ENCODE peak calls at places on chromosomes 5 and 9, in eight cellular contexts. J is GM23338, I is H1, B is K562, Z is vagina, L is spleen, O is SK-N-SH, G is transverse colon. P is an unnamed sample.

GRCh38 chr9:4068449-4068848 is 231.4 kb downstream of the GLIS3 start:
- DNase-seq in J (no peak), I (no peak), Z (no peak), L (no peak), G (no peak), B (no peak), O (no peak), P (no peak)

GRCh38 chr5:178209334-178210072 is 5.2 kb downstream of the HNRNPAB start:
- DNase-seq in I (no peak), Z (no peak), B (no peak), G (no peak), L (peak), J (no peak), O (no peak), P (no peak)

GRCh38 chr9:14415947-14416346 is 102.0 kb upstream of the NFIB start:
- DNase-seq in L (no peak), O (no peak), Z (no peak), G (no peak), I (no peak), J (no peak), B (no peak), P (no peak)

GRCh38 chr9:14212697-14213420 is 101.1 kb downstream of the NFIB start:
- DNase-seq in Z (no peak), G (no peak), L (no peak), I (no peak), J (no peak), O (no peak), B (no peak), P (no peak)

GRCh38 chr9:111731916-111732315 is 62.8 kb downstream of the SHOC1 start:
- DNase-seq in J (no peak), I (no peak), L (no peak), G (no peak), B (no peak), Z (no peak), O (no peak), P (no peak)

GRCh38 chr9:2655411-2655901 is 33.9 kb downstream of the VLDLR start:
- DNase-seq in O (no peak), Z (no peak), G (no peak), I (no peak), B (no peak), L (no peak), J (no peak), P (no peak)

GRCh38 chr5:62585751-62586150 is 7.1 kb downstream of the LRRC70 start:
- DNase-seq in B (no peak), J (no peak), L (no peak), G (no peak), I (no peak), Z (no peak), O (no peak), P (no peak)

GRCh38 chr9:29514336-29514735 is 1941.1 kb upstream of the C9orf72 start:
- DNase-seq in L (no peak), I (peak), B (no peak), G (no peak), Z (no peak), O (no peak), J (peak), P (no peak)

GRCh38 chr5:149824851-149825250 is 94.7 kb downstream of the PPARGC1B start:
- DNase-seq in I (no peak), Z (no peak), J (no peak), L (no peak), O (no peak), G (peak), B (no peak), P (no peak)

GRCh38 chr5:52985306-52985705 is 3.8 kb upstream of the ITGA2 start:
- DNase-seq in B (no peak), J (no peak), O (no peak), Z (no peak), I (no peak), G (no peak), L (no peak), P (no peak)

GRCh38 chr5:115136294-115136693 is 33.4 kb downstream of the TRIM36 start:
- DNase-seq in B (no peak), Z (no peak), O (no peak), G (no peak), L (no peak), J (no peak), I (no peak), P (no peak)

GRCh38 chr9:36398745-36399144 is 1.3 kb downstream of the RNF38 start:
- DNase-seq in J (no peak), O (no peak), L (no peak), B (no peak), I (no peak), Z (no peak), G (no peak), P (no peak)

GRCh38 chr5:66327008-66327407 is 182.9 kb downstream of the SREK1 start:
- DNase-seq in O (no peak), B (no peak), Z (no peak), G (no peak), L (no peak), I (no peak), J (no peak), P (no peak)

GRCh38 chr9:124126571-124127289 is 115.2 kb downstream of the LHX2 start:
- DNase-seq in J (peak), Z (no peak), B (peak), G (peak), O (peak), I (peak), L (peak), P (peak)

GRCh38 chr5:1040571-1040970 is 32.0 kb downstream of the NKD2 start:
- DNase-seq in B (no peak), J (no peak), Z (no peak), I (no peak), G (no peak), L (no peak), O (no peak), P (no peak)

GRCh38 chr5:78060421-78060820 is 234.1 kb downstream of the AP3B1 start:
- DNase-seq in L (no peak), G (no peak), Z (no peak), J (no peak), I (no peak), O (no peak), B (no peak), P (no peak)

GRCh38 chr9:36386396-36386795 is 13.7 kb downstream of the RNF38 start:
- DNase-seq in Z (no peak), B (no peak), O (no peak), J (no peak), L (no peak), G (no peak), I (no peak), P (no peak)

GRCh38 chr5:56608216-56608925 is 207.0 kb upstream of the MAP3K1 start:
- DNase-seq in I (no peak), L (peak), O (no peak), B (no peak), J (no peak), Z (no peak), G (peak), P (no peak)

GRCh38 chr5:76788362-76788761 is 30.5 kb upstream of the F2RL1 start:
- DNase-seq in Z (no peak), O (no peak), L (no peak), B (no peak), G (peak), J (no peak), I (no peak), P (no peak)

GRCh38 chr5:118698774-118699173 is 289.6 kb downstream of the DTWD2 start:
- DNase-seq in I (no peak), G (no peak), Z (no peak), L (no peak), O (no peak), B (no peak), J (peak), P (no peak)

GRCh38 chr9:111484564-111484878 is 338 bp upstream of the ECPAS start:
- DNase-seq in G (no peak), Z (no peak), O (no peak), L (no peak), J (no peak), B (no peak), I (no peak), P (no peak)

GRCh38 chr9:13278368-13279246 is 885 bp downstream of the MPDZ start:
- DNase-seq in B (peak), Z (no peak), O (peak), J (peak), L (peak), I (peak), G (peak), P (peak)

GRCh38 chr5:28249771-28250415 is 1211.5 kb upstream of the CDH9 start:
- DNase-seq in B (no peak), O (no peak), J (no peak), L (no peak), Z (no peak), I (no peak), G (no peak), P (no peak)

GRCh38 chr5:92678576-92679105 is 902.4 kb downstream of the NR2F1-AS1 start:
- DNase-seq in Z (no peak), J (peak), B (no peak), O (peak), I (no peak), L (no peak), G (no peak), P (no peak)
- TF ChIP-seq CTCF in Z (no peak), J (peak), B (no peak), O (peak), I (peak), L (no peak), G (no peak), P (no peak)

DNA sequence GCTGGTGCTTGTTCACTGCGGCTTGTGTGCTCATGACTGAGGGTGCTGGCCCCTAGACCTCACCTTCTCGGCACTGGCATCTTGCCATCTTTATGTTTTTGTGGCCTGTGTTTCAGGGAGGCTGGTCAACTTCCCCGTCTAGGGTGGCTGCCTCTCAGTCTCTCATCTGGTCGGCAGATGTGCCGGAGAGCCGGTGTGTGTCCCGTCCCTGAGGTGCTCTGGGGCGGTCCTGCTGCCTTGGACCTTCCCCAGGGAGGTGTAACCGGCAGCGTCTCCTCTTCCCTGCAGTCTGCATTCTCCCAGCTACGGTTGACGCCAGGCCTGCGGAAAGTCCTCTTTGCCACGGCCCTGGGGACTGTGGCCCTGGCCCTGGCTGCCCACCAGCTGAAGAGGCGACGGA is 5.6 kb downstream of the MIGA2 start:
- DNase-seq in I (no peak), L (no peak), Z (no peak), B (no peak), J (no peak), G (no peak), O (peak), P (no peak)
- TF ChIP-seq POLR2AphosphoS5 in I (no peak), L (no peak), Z (no peak), B (no peak), J (no peak), G (no peak), O (no peak), P (no peak)

DNA sequence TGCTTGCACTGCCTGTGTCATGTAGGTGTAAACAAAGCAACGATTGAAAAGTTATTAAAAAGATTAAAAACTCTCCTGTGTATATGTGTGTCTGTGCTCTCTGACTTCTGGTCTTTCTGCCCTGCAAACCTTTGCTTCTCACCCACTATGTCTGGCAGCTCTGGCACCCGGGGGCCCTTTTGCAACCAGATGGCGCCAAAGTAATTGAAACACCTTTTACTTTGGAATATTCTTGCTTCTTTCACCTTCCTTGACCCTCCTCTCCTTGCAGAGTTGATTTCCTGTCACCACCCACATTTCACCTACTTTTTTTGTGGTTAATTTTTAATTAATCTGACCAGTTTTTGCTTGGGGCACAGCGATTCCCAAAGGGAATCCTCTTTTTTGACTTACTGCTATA is 275.5 kb downstream of the ARHGEF28 start:
- DNase-seq in G (peak), J (peak), L (no peak), I (no peak), O (no peak), Z (no peak), B (no peak), P (no peak)
- TF ChIP-seq CTCF in G (no peak), J (peak), L (no peak), I (no peak), O (peak), Z (no peak), B (no peak), P (no peak)

DNA sequence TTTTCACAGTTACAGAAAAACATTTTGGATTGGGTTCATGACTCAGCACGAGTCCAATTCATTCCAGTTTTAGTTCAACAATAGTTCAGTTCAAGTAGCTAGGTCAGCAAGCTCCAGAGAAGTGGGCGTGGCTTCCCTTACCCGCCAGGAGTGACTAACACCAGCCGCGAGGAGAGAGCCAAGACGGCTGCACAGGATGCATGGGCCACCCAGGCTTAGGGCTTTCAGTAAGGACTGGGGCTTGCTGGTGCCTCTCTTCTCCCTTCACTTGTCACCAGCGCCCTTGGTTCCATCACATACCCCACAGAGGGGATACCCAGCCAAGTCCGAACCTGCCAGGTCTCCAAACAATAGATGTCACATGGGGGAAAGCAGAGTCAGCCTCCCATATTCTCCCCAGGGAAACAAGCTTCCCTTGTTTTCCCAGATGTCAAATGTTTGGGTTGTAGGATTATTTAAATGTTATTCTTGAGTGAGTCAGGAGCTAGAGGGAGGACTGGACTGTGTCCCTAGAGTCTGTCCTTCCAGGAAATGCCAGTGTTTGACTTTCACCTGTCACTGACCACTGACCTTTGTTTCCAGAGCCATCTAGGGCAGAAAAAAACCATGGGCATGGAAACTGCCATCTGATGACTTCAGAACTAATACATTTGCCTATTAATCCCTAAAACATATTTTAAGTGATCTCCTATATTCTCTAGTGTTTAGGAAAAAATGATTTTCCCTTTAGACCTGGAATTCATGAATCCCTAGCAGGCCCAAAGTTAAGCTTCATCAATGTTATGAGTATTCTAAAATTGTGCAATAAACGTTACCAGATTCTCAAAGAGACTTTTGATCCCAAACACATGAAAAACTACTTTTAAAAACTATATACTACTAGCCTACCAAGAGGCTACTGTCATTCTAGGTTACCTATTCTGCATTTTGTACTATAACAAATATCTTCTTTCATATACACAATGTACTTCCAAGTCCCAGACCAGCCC is 51.9 kb downstream of the NIPAL4 start:
- DNase-seq in Z (peak), L (peak), J (peak), I (no peak), B (peak), O (no peak), G (peak), P (peak)
- TF ChIP-seq POLR2AphosphoS5 in Z (peak), L (peak), J (no peak), I (no peak), B (no peak), O (no peak), G (no peak), P (peak)

GRCh38 chr5:136656811-136657210 is 291.5 kb upstream of the TRPC7 start:
- DNase-seq in G (no peak), I (no peak), J (no peak), L (no peak), O (no peak), B (no peak), Z (no peak), P (no peak)
- TF ChIP-seq CTCF in G (no peak), I (no peak), J (no peak), L (no peak), O (no peak), B (no peak), Z (no peak), P (no peak)

GRCh38 chr5:141846031-141846430 is 32.2 kb downstream of the PCDH1 start:
- DNase-seq in Z (no peak), O (peak), I (no peak), G (no peak), J (peak), L (no peak), B (peak), P (no peak)
- TF ChIP-seq POLR2AphosphoS5 in Z (no peak), O (no peak), I (no peak), G (no peak), J (no peak), L (no peak), B (no peak), P (no peak)

GRCh38 chr9:136189394-136190236 is 15.3 kb downstream of the LHX3 start:
- DNase-seq in Z (no peak), L (no peak), B (no peak), G (no peak), J (peak), O (peak), I (peak), P (no peak)
- TF ChIP-seq CTCF in Z (no peak), L (no peak), B (no peak), G (no peak), J (no peak), O (no peak), I (no peak), P (no peak)

DNA sequence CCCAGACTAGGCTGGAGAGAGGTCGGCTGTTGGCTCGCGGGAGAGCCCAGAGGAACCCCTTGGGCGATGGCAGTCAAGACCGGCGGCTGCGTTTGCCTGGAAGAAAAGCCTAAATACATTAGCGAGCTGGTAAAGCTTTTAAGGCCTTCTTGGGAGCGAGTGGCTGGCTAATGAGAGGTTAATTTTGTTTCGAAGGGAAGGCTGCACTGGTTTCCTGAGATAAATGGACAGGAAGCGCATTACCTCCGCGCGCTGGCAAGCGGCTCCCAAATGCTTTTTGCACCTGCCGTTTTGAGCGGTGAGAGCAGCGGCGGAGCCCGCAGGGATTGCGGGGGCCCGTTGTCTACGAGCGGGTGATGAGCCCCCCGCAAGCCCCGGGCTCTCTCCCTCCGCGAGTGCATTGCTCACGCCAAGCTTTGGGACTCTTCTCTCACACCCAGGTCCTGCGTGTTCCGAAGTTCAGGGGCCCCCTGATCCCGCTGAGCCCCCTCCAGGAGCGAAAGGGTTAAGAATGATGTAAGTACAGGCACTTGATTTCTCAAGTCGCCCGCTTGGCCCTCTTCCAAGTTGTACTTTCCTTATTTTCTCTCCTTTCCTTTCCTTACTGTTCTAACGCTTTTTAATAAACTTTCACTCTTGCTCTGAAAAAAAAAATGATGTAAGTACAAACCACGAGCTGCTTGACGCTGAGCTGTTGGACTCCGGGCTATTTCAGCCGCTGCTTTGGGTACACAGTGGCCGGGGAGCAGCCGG is 3.1 kb upstream of the RGMB start:
- DNase-seq in J (no peak), G (peak), B (no peak), Z (no peak), L (peak), I (no peak), O (peak), P (peak)
- TF ChIP-seq POLR2AphosphoS5 in J (no peak), G (no peak), B (no peak), Z (peak), L (no peak), I (no peak), O (no peak), P (peak)

GRCh38 chr9:120713257-120714087 is 798 bp downstream of the MEGF9 start:
- DNase-seq in G (peak), J (peak), L (peak), I (peak), O (peak), B (peak), Z (no peak), P (no peak)
- TF ChIP-seq CTCF in G (peak), J (no peak), L (peak), I (no peak), O (peak), B (no peak), Z (no peak), P (no peak)

P was measured in prostate gland.